ENCODE peak calls at places on chromosome 21, in ten cellular contexts. X is progenitor cell of endocrine pancreas, K is AG09319, O is right lobe of liver, C is GM20000, P is astrocyte of the cerebellum, S is heart left ventricle, W is left lung, T is ascending aorta, Z is adrenal gland. Y is an unnamed sample.

GRCh38 chr21:44490405-44490804 is 35.1 kb downstream of the LRRC3 start:
- DNase-seq in P (no peak), S (no peak), W (no peak), C (no peak), K (no peak), X (no peak), T (no peak), O (peak), Z (no peak), Y (no peak)

GRCh38 chr21:33478858-33479678 is 706 bp downstream of the TMEM50B start:
- DNase-seq in S (peak), O (peak), W (peak), X (peak), C (peak), Z (peak), P (no peak), T (no peak), K (no peak), Y (peak)

GRCh38 chr21:43908167-43908566 is 43.1 kb downstream of the AGPAT3 start:
- DNase-seq in X (no peak), S (no peak), Z (no peak), P (no peak), K (no peak), O (no peak), W (no peak), T (no peak), C (no peak), Y (no peak)

GRCh38 chr21:29264721-29265120 is 34.0 kb upstream of the BACH1 start:
- DNase-seq in S (no peak), O (no peak), C (no peak), P (no peak), X (no peak), W (no peak), Z (no peak), T (no peak), K (no peak), Y (no peak)

GRCh38 chr21:17472167-17472566 is 40.7 kb upstream of the CXADR start:
- DNase-seq in X (no peak), P (no peak), S (no peak), O (no peak), C (no peak), T (no peak), W (no peak), K (no peak), Z (no peak), Y (no peak)

GRCh38 chr21:33642896-33643657 is 776 bp downstream of the ITSN1 start:
- DNase-seq in S (peak), K (no peak), Z (peak), O (peak), X (peak), P (no peak), C (peak), T (no peak), W (peak), Y (peak)

GRCh38 chr21:42836767-42837301 is 42.5 kb downstream of the WDR4 start:
- DNase-seq in P (no peak), T (no peak), Z (no peak), X (peak), W (no peak), K (no peak), O (peak), C (no peak), S (no peak), Y (peak)

GRCh38 chr21:28142692-28143091 is 850.0 kb downstream of the LTN1 start:
- DNase-seq in T (no peak), S (no peak), W (no peak), P (no peak), Z (no peak), O (no peak), K (peak), C (no peak), X (no peak), Y (no peak)

GRCh38 chr21:37463083-37463780 is 96.7 kb downstream of the DYRK1A start:
- DNase-seq in C (peak), P (peak), Z (no peak), W (no peak), T (no peak), K (no peak), O (no peak), X (no peak), S (no peak), Y (no peak)

GRCh38 chr21:34885636-34886553 is 163.2 kb downstream of the RUNX1 start:
- DNase-seq in X (no peak), O (no peak), W (peak), T (no peak), S (no peak), K (no peak), C (peak), P (no peak), Z (no peak), Y (no peak)

GRCh38 chr21:37636152-37636860 is 269.7 kb downstream of the DYRK1A start:
- DNase-seq in O (no peak), Z (no peak), P (no peak), T (no peak), W (no peak), S (no peak), X (no peak), C (no peak), K (peak), Y (no peak)

GRCh38 chr21:44521301-44521927 is 18.6 kb downstream of the KRTAP10-1 start:
- DNase-seq in X (no peak), O (no peak), S (no peak), W (peak), P (no peak), C (no peak), T (no peak), Z (no peak), K (no peak), Y (no peak)

GRCh38 chr21:34640858-34641257 is 25.9 kb upstream of the RCAN1 start:
- DNase-seq in S (no peak), K (peak), T (no peak), C (no peak), Z (no peak), P (peak), X (no peak), O (no peak), W (no peak), Y (no peak)

GRCh38 chr21:25961042-25961441 is 209.5 kb downstream of the APP start:
- DNase-seq in X (no peak), K (no peak), C (no peak), W (no peak), P (no peak), Z (no peak), O (no peak), S (no peak), T (no peak), Y (no peak)

GRCh38 chr21:29287383-29287782 is 11.3 kb upstream of the BACH1 start:
- DNase-seq in W (no peak), O (no peak), C (no peak), X (no peak), K (no peak), P (no peak), T (no peak), S (no peak), Z (no peak), Y (no peak)

GRCh38 chr21:20877976-20878375 is 120.2 kb upstream of the NCAM2 start:
- DNase-seq in O (no peak), K (no peak), W (no peak), X (no peak), T (no peak), C (no peak), P (no peak), S (no peak), Z (no peak), Y (no peak)

GRCh38 chr21:20882462-20883415 is 115.5 kb upstream of the NCAM2 start:
- DNase-seq in X (peak), W (no peak), K (no peak), P (peak), T (no peak), Z (peak), C (no peak), S (no peak), O (no peak), Y (no peak)
- TF ChIP-seq CTCF in X (peak), W (peak), K (peak), P (peak), T (no peak), Z (peak), C (no peak), S (peak), O (peak), Y (peak)

GRCh38 chr21:36169465-36170128 is 13.0 kb downstream of the DOP1B start:
- DNase-seq in T (no peak), Z (no peak), S (peak), O (no peak), P (no peak), X (no peak), W (peak), C (no peak), K (no peak), Y (no peak)
- TF ChIP-seq CTCF in T (no peak), Z (no peak), S (no peak), O (no peak), P (peak), X (peak), W (no peak), C (no peak), K (no peak), Y (peak)

GRCh38 chr21:39094087-39094785 is 89.0 kb downstream of the PSMG1 start:
- DNase-seq in C (no peak), O (no peak), Z (no peak), W (no peak), K (no peak), P (no peak), T (no peak), X (no peak), S (no peak), Y (no peak)

GRCh38 chr21:39096754-39097153 is 86.5 kb downstream of the PSMG1 start:
- DNase-seq in Z (no peak), W (no peak), C (no peak), S (no peak), P (no peak), T (no peak), X (no peak), O (no peak), K (no peak), Y (no peak)

GRCh38 chr21:39093526-39093925 is 89.7 kb downstream of the PSMG1 start:
- DNase-seq in T (no peak), Z (no peak), O (no peak), K (no peak), S (no peak), W (no peak), C (no peak), X (no peak), P (no peak), Y (no peak)

GRCh38 chr21:39095681-39096080 is 87.6 kb downstream of the PSMG1 start:
- DNase-seq in W (no peak), X (no peak), C (no peak), T (no peak), P (no peak), K (no peak), O (no peak), Z (no peak), S (no peak), Y (no peak)

GRCh38 chr21:39094847-39095525 is 88.3 kb downstream of the PSMG1 start:
- DNase-seq in C (no peak), T (no peak), P (peak), S (no peak), O (no peak), X (no peak), Z (no peak), W (no peak), K (no peak), Y (no peak)
- TF ChIP-seq CTCF in C (no peak), T (no peak), P (no peak), S (no peak), O (no peak), X (no peak), Z (no peak), W (no peak), K (no peak), Y (no peak)

DNA sequence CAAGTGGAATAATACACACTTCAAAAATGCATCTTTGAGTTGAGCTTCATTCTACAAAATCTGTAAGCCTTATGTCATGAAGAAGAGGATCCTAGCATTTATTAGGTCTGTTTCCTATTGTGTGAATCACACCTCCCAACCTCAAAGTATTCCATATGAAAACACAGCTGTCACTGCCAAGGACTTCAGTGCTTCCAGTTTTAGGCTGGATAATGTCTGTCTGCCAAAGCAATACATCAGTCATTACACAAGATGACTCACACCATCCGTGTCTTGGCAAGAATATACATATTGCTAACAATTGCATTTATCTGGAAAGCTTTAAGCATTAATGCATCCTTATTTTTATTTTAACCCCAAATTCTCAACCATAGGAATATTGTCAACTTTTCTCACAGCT is 125.7 kb upstream of the TMPRSS15 start:
- DNase-seq in W (no peak), P (peak), Z (no peak), S (no peak), T (no peak), C (no peak), X (no peak), K (no peak), O (no peak), Y (no peak)
- TF ChIP-seq CTCF in W (no peak), P (no peak), Z (no peak), S (no peak), T (no peak), C (no peak), X (no peak), K (no peak), O (no peak), Y (no peak)

GRCh38 chr21:35962917-35963316 is 97.4 kb downstream of the SETD4 start:
- DNase-seq in S (no peak), K (no peak), X (no peak), W (no peak), O (no peak), P (no peak), Z (no peak), C (no peak), T (no peak), Y (no peak)
- TF ChIP-seq CTCF in S (no peak), K (no peak), X (no peak), W (no peak), O (no peak), P (no peak), Z (no peak), C (no peak), T (no peak), Y (no peak)

GRCh38 chr21:21673959-21674358 is 675.8 kb downstream of the NCAM2 start:
- DNase-seq in W (no peak), O (no peak), C (no peak), S (no peak), X (no peak), P (no peak), K (no peak), T (no peak), Z (no peak), Y (no peak)
- TF ChIP-seq CTCF in W (no peak), O (no peak), C (no peak), S (no peak), X (no peak), P (no peak), K (no peak), T (no peak), Z (no peak), Y (no peak)

GRCh38 chr21:32122082-32122481 is 156.8 kb downstream of the MIS18A start:
- DNase-seq in C (no peak), K (no peak), P (no peak), W (no peak), T (no peak), Z (no peak), O (no peak), X (no peak), S (no peak), Y (no peak)
- TF ChIP-seq CTCF in C (no peak), K (no peak), P (no peak), W (no peak), T (no peak), Z (no peak), O (no peak), X (no peak), S (no peak), Y (peak)

DNA sequence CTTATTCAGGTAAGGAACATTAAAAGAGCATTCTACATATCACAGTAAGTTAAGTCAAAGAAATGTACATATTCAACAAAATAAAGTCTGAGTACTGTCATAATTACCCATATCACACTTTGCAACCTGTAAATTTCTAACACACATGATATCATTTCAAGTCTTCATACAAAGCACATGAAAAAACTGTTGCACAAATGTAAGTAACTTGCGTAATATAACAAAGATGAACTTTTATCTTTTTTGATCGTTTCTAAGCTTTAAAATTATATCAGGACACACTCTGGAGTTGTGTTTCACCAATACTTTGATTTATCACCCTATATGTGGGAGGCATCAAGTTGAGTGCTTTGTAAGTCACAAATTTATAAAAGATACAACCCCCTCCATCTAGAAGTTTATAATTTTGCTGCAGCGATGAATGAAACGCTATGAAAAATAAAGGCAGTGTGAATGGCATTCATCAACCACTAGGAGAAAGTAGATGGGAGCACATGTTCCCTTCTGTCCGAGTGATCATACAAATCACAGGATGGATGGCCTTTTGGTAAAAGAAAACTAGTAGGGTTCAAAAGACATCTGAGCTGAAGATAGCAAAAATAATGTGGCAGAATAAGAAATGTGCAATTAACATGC is 27.6 kb downstream of the NRIP1 start:
- DNase-seq in Z (no peak), S (no peak), K (no peak), W (no peak), X (no peak), O (no peak), C (no peak), T (no peak), P (no peak), Y (no peak)
- TF ChIP-seq CTCF in Z (no peak), S (no peak), K (no peak), W (no peak), X (peak), O (no peak), C (no peak), T (no peak), P (no peak), Y (peak)

DNA sequence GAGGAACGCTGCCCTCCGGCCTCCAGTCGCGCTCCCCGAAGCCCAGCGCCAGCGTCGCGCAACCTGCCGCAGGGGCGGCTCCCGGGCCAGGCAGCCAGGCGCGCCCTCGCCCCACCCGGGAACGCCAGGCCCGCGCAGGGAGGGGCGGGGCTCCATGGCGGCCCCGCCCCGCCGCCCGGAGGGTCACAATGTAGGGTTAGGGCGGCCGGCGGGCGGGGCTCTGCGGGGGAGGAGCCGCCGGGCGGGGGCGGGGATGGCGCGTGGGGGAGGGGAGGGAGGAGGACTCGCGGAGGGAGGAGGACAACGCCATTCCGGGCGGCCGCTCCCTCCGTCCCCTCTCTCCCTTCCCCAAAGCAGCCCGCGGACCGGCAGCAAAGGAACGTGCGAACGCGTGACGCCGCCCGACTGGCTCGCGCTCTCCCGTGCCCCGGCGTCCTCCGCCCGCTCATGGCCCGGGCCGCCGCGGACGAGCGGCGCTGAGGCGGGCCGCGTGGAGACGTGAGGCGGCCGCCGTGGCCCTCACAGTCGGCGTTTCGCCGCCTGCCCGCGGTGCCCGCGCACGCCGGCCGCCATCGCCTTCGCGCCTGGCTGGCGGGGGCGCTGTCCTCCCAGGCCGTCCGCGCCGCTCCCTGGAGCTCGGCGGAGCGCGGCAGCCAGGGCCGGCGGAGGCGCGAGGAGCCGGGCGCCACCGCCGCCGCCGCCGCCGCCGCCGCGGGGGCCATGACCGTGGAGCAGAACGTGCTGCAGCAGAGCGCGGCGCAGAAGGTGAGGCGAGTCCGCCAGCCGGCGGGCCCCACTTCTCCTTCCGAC is at the start of gene USP25:
- DNase-seq in S (peak), K (peak), X (peak), T (peak), C (peak), O (peak), Z (peak), P (no peak), W (peak), Y (peak)
- TF ChIP-seq CTCF in S (no peak), K (peak), X (peak), T (peak), C (peak), O (no peak), Z (no peak), P (no peak), W (no peak), Y (no peak)

GRCh38 chr21:46109251-46110221 is 11.6 kb downstream of the COL6A2 start:
- DNase-seq in C (no peak), O (peak), S (peak), P (no peak), K (no peak), T (peak), W (peak), X (peak), Z (no peak), Y (peak)
- TF ChIP-seq CTCF in C (no peak), O (no peak), S (no peak), P (no peak), K (no peak), T (no peak), W (no peak), X (no peak), Z (no peak), Y (no peak)

Y was measured in type B pancreatic cell.